ENCODE peak calls at places on chromosomes 11 and 22, in four cellular contexts. H is cardiac muscle cell, I is T-cell, O is spleen. N is an unnamed sample.

GRCh38 chr11:32706985-32707736 is 87.3 kb downstream of the CCDC73 start:
- DNase-seq in H (no peak), I (no peak), O (no peak), N (no peak)

GRCh38 chr11:87266751-87267150 is 229.0 kb downstream of the TMEM135 start:
- DNase-seq in H (no peak), I (no peak), O (no peak), N (no peak)

GRCh38 chr11:111723595-111723994 is 42.6 kb downstream of the PPP2R1B start:
- DNase-seq in H (no peak), I (no peak), O (no peak), N (no peak)

GRCh38 chr11:34311126-34311525 is 46.7 kb downstream of the ABTB2 start:
- DNase-seq in H (peak), I (no peak), O (no peak), N (no peak)

GRCh38 chr22:47374901-47375575 is 612.6 kb downstream of the TBC1D22A start:
- DNase-seq in H (no peak), I (no peak), O (peak), N (no peak)

GRCh38 chr11:103659138-103659734 is 377.2 kb upstream of the DDI1 start:
- DNase-seq in H (peak), I (no peak), O (no peak), N (no peak)

GRCh38 chr11:65452806-65453490 is 30.4 kb downstream of the NEAT1 start:
- DNase-seq in H (no peak), I (no peak), O (no peak), N (no peak)

GRCh38 chr11:57641426-57641825 is 8.3 kb downstream of the YPEL4 start:
- DNase-seq in H (peak), I (no peak), O (no peak), N (no peak)

GRCh38 chr22:41367680-41368542 is 13.8 kb upstream of the TEF start:
- DNase-seq in H (no peak), I (no peak), O (no peak), N (no peak)

GRCh38 chr22:49204599-49205214 is 623.0 kb downstream of the BRD1 start:
- DNase-seq in H (no peak), I (no peak), O (peak), N (no peak)

GRCh38 chr22:49297286-49297870 is 530.3 kb downstream of the BRD1 start:
- DNase-seq in H (no peak), I (no peak), O (peak), N (peak)

GRCh38 chr11:10899542-10899830 is 41.6 kb upstream of the ZBED5 start:
- DNase-seq in H (no peak), I (no peak), O (no peak), N (no peak)

GRCh38 chr11:1718326-1718725 is 21.3 kb downstream of the KRTAP5-6 start:
- DNase-seq in H (no peak), I (no peak), O (no peak), N (no peak)

GRCh38 chr11:95700471-95700817 is 89.1 kb downstream of the FAM76B start:
- DNase-seq in H (no peak), I (no peak), O (no peak), N (no peak)

GRCh38 chr22:45105281-45105700 is 58.4 kb upstream of the NUP50 start:
- DNase-seq in H (no peak), I (no peak), O (no peak), N (no peak)

GRCh38 chr11:31417357-31417756 is 47.7 kb downstream of the DNAJC24 start:
- DNase-seq in H (no peak), I (no peak), O (no peak), N (no peak)

GRCh38 chr11:67607507-67607906 is 771 bp downstream of the NDUFV1 start:
- DNase-seq in H (no peak), I (no peak), O (no peak), N (no peak)

GRCh38 chr11:20031155-20032001 is 128.9 kb downstream of the DBX1 start:
- DNase-seq in H (no peak), I (no peak), O (no peak), N (no peak)

GRCh38 chr22:36323182-36323854 is 64.4 kb downstream of the MYH9 start:
- DNase-seq in H (peak), I (no peak), O (no peak), N (no peak)

GRCh38 chr22:39114157-39114511 is 17.1 kb downstream of the APOBEC3H start:
- DNase-seq in H (no peak), I (no peak), O (no peak), N (no peak)

GRCh38 chr11:63616953-63617352 is 2.7 kb upstream of the PLAAT3 start:
- DNase-seq in H (no peak), I (no peak), O (no peak), N (no peak)

GRCh38 chr22:35425971-35426800 is 26.2 kb downstream of the MCM5 start:
- DNase-seq in H (no peak), I (no peak), O (no peak), N (no peak)

GRCh38 chr11:563812-564578 is 3.2 kb downstream of the RASSF7 start:
- DNase-seq in H (no peak), I (no peak), O (peak), N (no peak)

GRCh38 chr22:44824271-44824670 is 71.9 kb downstream of the ARHGAP8 start:
- DNase-seq in H (no peak), I (no peak), O (peak), N (no peak)

GRCh38 chr11:105236631-105237030 is 97.1 kb upstream of the CARD18 start:
- DNase-seq in H (no peak), I (no peak), O (no peak), N (no peak)

N was measured in CD8-positive, alpha-beta T cell.